ENCODE peak calls at places on chromosomes 16 and 17, in nine cellular contexts. H is cardiac muscle cell; R is NB4; O is CD4-positive, alpha-beta T cell; Y is OCI-LY7; E is osteocyte; L is GM10248; J is endodermal cell; V is ascending aorta. P is an unnamed sample.

GRCh38 chr16:85612191-85612800 is 826 bp upstream of the GSE1 start:
- DNase-seq in L (peak), J (peak), H (peak), O (no peak), R (peak), Y (peak), V (peak), E (no peak), P (peak)

GRCh38 chr17:42561908-42562844 is at the start of gene COASY:
- DNase-seq in Y (peak), E (peak), H (peak), O (peak), R (peak), L (peak), V (peak), J (peak), P (peak)

GRCh38 chr17:80920406-80920805 is 71.2 kb upstream of the CHMP6 start:
- DNase-seq in J (no peak), L (no peak), V (no peak), E (no peak), Y (no peak), O (no peak), R (no peak), H (peak), P (no peak)

GRCh38 chr17:48012151-48012520 is 25.5 kb downstream of the COPZ2 start:
- DNase-seq in Y (peak), L (peak), V (no peak), E (no peak), J (peak), H (peak), R (peak), O (peak), P (peak)

GRCh38 chr17:78268960-78269892 is 37.8 kb downstream of the TMEM235 start:
- DNase-seq in R (no peak), O (no peak), J (peak), Y (no peak), H (peak), V (no peak), E (no peak), L (no peak), P (no peak)

GRCh38 chr17:47225436-47225858 is 16.3 kb downstream of the MYL4 start:
- DNase-seq in R (no peak), L (no peak), J (no peak), Y (no peak), O (no peak), E (no peak), V (peak), H (peak), P (no peak)

GRCh38 chr17:2709173-2709661 is 2.3 kb downstream of the CLUH start:
- DNase-seq in V (no peak), H (no peak), Y (peak), L (peak), E (no peak), R (peak), O (no peak), J (peak), P (peak)

GRCh38 chr17:60154616-60155426 is 5.0 kb downstream of the CA4 start:
- DNase-seq in Y (no peak), L (no peak), E (no peak), R (no peak), V (no peak), J (peak), O (no peak), H (peak), P (no peak)

GRCh38 chr17:5262417-5262816 is 19.7 kb upstream of the RABEP1 start:
- DNase-seq in O (no peak), Y (no peak), E (no peak), V (no peak), R (no peak), L (no peak), J (no peak), H (no peak), P (no peak)

GRCh38 chr16:55497558-55497957 is 11.3 kb upstream of the LPCAT2 start:
- DNase-seq in O (no peak), V (no peak), H (no peak), E (no peak), R (no peak), L (no peak), J (peak), Y (no peak), P (no peak)

GRCh38 chr16:55496509-55497145 is 12.2 kb upstream of the LPCAT2 start:
- DNase-seq in R (peak), V (peak), O (no peak), Y (no peak), J (peak), L (no peak), E (no peak), H (no peak), P (no peak)

GRCh38 chr16:55492756-55493380 is 13.9 kb downstream of the MMP2 start:
- DNase-seq in H (no peak), R (no peak), J (peak), Y (no peak), E (peak), V (peak), O (no peak), L (no peak), P (no peak)

GRCh38 chr16:55495616-55496289 is 13.1 kb upstream of the LPCAT2 start:
- DNase-seq in Y (no peak), O (no peak), H (peak), J (peak), V (peak), E (no peak), R (no peak), L (no peak), P (no peak)

DNA sequence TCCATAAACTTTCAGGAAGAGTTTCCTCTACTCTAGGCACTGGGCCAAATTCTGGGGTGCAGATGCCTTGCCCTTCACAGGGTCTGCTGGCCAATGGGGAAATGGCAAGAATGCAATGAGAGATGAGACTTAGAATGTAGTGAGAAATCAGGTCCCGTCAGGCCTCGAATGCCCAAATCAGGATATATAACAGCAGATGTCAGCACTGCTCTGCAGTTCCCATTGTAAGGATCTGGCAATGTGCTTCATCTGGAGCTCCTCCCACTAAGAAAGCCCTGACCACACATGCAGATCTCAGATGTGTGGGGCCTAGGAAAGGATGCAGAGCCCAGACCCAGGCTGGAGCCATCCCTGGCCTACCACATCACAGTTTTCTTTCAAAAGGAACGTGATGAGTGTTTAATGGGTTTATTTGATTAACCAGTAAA is 13.9 kb upstream of the LPCAT2 start:
- DNase-seq in L (no peak), E (peak), R (peak), V (peak), Y (no peak), J (peak), O (no peak), H (peak), P (no peak)
- TF ChIP-seq CTCF in L (no peak), E (peak), R (peak), V (no peak), Y (no peak), J (peak), O (no peak), H (peak), P (no peak)

GRCh38 chr17:50681260-50682200 is 26.2 kb downstream of the ANKRD40 start:
- DNase-seq in R (peak), L (no peak), O (no peak), J (no peak), E (no peak), H (peak), V (no peak), Y (no peak), P (no peak)
- TF ChIP-seq CTCF in R (no peak), L (no peak), O (no peak), J (peak), E (peak), H (peak), V (peak), Y (peak), P (no peak)

DNA sequence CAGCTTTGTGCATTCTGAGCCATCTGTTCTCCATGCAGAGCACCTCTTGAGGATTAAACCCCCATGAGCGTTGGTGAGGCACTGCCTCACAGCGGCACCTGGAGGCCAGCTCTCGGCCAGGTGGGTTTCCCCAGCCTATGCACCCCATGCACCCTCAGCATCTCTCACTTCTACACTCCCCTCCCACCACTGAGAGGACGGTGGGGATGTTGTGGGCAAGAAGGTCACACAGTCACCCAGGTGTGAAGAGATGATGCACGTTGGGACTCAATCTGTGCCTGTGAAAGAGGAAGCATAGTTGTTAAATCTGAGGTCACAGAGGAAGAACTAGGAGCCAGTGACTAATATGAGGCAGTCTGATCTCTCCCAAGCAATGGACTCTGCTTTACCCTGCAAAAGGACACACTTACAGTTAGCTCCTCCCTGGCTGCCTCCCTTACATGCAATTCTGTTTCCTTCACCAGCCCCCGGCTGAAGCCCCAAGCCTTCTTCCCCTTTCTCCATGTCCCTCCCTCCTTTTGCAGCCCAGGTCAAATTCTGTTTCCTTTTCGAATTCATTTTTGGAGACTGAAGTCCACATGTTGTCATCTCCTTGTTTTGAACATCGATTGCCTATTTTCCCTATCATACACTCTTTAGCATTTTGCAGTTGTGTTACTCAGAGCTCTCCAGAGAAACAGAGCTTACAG is 58.5 kb downstream of the HS3ST3B1 start:
- DNase-seq in R (peak), L (peak), E (no peak), V (no peak), J (peak), O (no peak), H (no peak), Y (peak), P (peak)
- TF ChIP-seq CTCF in R (no peak), L (no peak), E (no peak), V (no peak), J (peak), O (no peak), H (no peak), Y (peak), P (peak)

GRCh38 chr17:69492410-69493071 is 78.0 kb downstream of the MAP2K6 start:
- DNase-seq in L (no peak), V (no peak), O (no peak), J (peak), E (no peak), Y (no peak), R (no peak), H (peak), P (no peak)
- TF ChIP-seq CTCF in L (no peak), V (no peak), O (no peak), J (peak), E (no peak), Y (no peak), R (no peak), H (no peak), P (no peak)

GRCh38 chr16:1677339-1677738 is 740 bp upstream of the JPT2 start:
- DNase-seq in R (no peak), V (no peak), L (no peak), O (no peak), E (no peak), Y (no peak), H (no peak), J (no peak), P (no peak)
- TF ChIP-seq CTCF in R (no peak), V (no peak), L (no peak), O (no peak), E (no peak), Y (no peak), H (no peak), J (no peak), P (no peak)

DNA sequence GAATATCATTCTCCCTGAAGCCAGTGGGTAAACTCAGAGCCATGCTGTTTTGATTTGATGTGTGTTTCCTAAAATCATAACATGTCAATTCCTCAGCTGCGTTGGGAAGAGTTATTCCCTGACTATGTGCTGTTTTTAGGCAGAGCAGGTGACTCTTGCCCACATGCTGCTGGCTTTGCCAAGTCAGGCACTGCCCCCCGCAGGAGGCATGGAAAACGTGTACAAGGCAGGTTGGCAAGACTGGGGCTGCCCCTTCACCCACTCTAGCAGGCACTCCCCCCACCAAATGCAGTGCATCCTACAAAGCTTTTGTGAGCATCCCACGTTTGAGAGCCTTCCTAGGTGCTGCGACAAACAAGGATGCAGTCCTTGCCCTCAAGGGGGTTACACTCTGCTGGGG is 38.3 kb upstream of the NAT9 start:
- DNase-seq in H (no peak), Y (peak), E (no peak), J (no peak), O (peak), V (no peak), R (no peak), L (no peak), P (no peak)
- TF ChIP-seq CTCF in H (peak), Y (peak), E (peak), J (no peak), O (no peak), V (no peak), R (peak), L (no peak), P (peak)

GRCh38 chr17:74646231-74646630 is 22.7 kb upstream of the CD300E start:
- DNase-seq in R (peak), L (peak), O (no peak), Y (peak), E (no peak), V (no peak), J (peak), H (peak), P (no peak)
- TF ChIP-seq CTCF in R (peak), L (peak), O (peak), Y (peak), E (peak), V (no peak), J (peak), H (peak), P (peak)

GRCh38 chr17:9002610-9003354 is 18.5 kb upstream of the NTN1 start:
- DNase-seq in H (peak), J (peak), L (peak), Y (no peak), O (no peak), V (peak), R (no peak), E (no peak), P (no peak)
- TF ChIP-seq CTCF in H (peak), J (peak), L (peak), Y (no peak), O (no peak), V (peak), R (no peak), E (peak), P (peak)

GRCh38 chr17:82450357-82451106 is at the start of gene CYBC1:
- DNase-seq in E (peak), H (peak), O (peak), J (peak), Y (peak), V (peak), L (peak), R (peak), P (peak)
- TF ChIP-seq CTCF in E (no peak), H (no peak), O (no peak), J (no peak), Y (no peak), V (no peak), L (no peak), R (no peak), P (no peak)

DNA sequence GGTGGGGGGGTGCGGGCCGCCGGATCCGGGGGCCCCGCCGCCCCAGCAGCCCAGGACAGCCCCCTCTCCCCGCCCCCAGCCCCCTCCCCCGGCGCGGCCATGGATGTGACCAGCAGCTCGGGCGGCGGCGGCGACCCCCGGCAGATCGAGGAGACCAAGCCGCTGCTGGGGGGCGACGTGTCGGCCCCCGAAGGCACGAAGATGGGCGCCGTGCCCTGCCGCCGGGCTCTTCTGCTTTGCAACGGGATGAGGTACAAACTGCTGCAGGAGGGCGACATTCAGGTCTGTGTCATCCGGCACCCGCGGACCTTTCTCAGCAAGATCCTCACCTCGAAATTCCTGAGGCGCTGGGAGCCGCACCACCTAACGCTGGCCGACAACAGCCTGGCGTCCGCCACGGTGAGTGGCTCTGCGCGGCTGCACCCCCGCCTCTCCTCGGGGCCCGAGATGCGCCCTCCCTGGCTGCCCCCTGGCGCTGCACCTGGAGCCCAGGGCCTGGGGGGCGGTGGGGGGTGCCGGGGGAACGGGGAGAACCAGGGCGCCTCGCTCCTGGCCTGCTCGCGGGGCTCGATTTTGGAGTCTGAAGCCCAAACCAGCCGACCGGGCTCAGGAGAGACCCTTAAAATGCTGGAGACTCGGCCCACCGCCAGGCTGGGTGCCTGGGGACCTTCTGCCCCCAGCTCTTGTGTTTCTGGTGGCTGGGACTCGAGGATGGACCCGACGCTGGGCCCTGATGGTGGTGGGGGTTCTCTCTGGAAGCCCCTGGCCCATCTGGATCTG is 725 bp downstream of the CMIP start:
- DNase-seq in Y (peak), E (no peak), J (peak), H (no peak), R (peak), O (peak), L (peak), V (no peak), P (peak)
- TF ChIP-seq CTCF in Y (peak), E (peak), J (peak), H (peak), R (peak), O (peak), L (no peak), V (peak), P (peak)

P was measured in GM06990.